ENCODE peak calls at places on chromosome 12, in eight cellular contexts. H is activated T-helper 1 cell treated with anti-CD3 and anti-CD28 coated beads, Interleukin-2, amount 50 U/mL, for 16 hours; L is SHP77; T is AG10803; I is AG20443; N is NCI-H146; F is GM19239; R is hypothalamus. G is an unnamed sample.

GRCh38 chr12:63915105-63915830 is 70.8 kb downstream of the SRGAP1 start:
- DNase-seq in N (peak; percentile 55), F (no peak), I (peak; percentile 65), R (no peak), L (no peak), H (no peak), T (peak; percentile 87), G (peak; percentile 89)

GRCh38 chr12:93657076-93657475 is 20.1 kb upstream of the CRADD start:
- DNase-seq in R (no peak), I (no peak), L (no peak), T (peak; percentile 54), H (no peak), N (no peak), F (no peak), G (no peak)

GRCh38 chr12:37546206-37546605 is 770.4 kb upstream of the ALG10B start:
- DNase-seq in T (no peak), N (no peak), I (no peak), F (no peak), R (no peak), H (no peak), L (no peak), G (no peak)

GRCh38 chr12:17097674-17098073 is 491.7 kb upstream of the LMO3 start:
- DNase-seq in I (peak; percentile 8), R (no peak), L (no peak), F (no peak), T (no peak), H (no peak), N (no peak), G (no peak)

GRCh38 chr12:115452751-115453281 is 768.8 kb upstream of the TBX3 start:
- DNase-seq in H (no peak), T (no peak), F (no peak), L (no peak), I (no peak), R (no peak), N (peak; percentile 17), G (no peak)

GRCh38 chr12:54008260-54008552 is 579 bp upstream of the HOXC8 start:
- DNase-seq in I (no peak), T (no peak), H (no peak), L (no peak), F (no peak), R (no peak), N (no peak), G (no peak)

GRCh38 chr12:68980476-68981212 is 47.7 kb upstream of the CPM start:
- DNase-seq in F (no peak), N (no peak), I (no peak), T (no peak), L (no peak), R (no peak), H (no peak), G (no peak)

GRCh38 chr12:88579941-88580871 is at the start of gene KITLG:
- DNase-seq in T (peak; percentile 85), R (no peak), F (peak; percentile 5), H (no peak), I (peak; percentile 94), N (peak; percentile 95), L (peak; percentile 86), G (peak; percentile 95)

GRCh38 chr12:5171701-5172100 is 128.0 kb downstream of the KCNA5 start:
- DNase-seq in F (no peak), N (peak; percentile 64), I (peak; percentile 76), R (no peak), L (no peak), H (no peak), T (peak; percentile 76), G (peak; percentile 63)

GRCh38 chr12:118055865-118056773 is 4.9 kb downstream of the WSB2 start:
- DNase-seq in T (no peak), H (no peak), N (peak; percentile 22), L (peak; percentile 49), I (no peak), R (no peak), F (no peak), G (no peak)

GRCh38 chr12:57864811-57865751 is 18.6 kb upstream of the CTDSP2 start:
- DNase-seq in N (peak; percentile 39), I (peak; percentile 96), T (peak; percentile 78), L (no peak), H (no peak), F (peak; percentile 33), R (no peak), G (peak; percentile 86)

GRCh38 chr12:39620664-39621658 is 1.4 kb upstream of the ABCD2 start:
- DNase-seq in H (no peak), F (no peak), L (no peak), T (no peak), N (no peak), R (no peak), I (no peak), G (peak; percentile 22)

GRCh38 chr12:46664771-46665287 is 161.0 kb downstream of the SLC38A4 start:
- DNase-seq in I (peak; percentile 82), T (peak; percentile 84), L (no peak), H (no peak), R (no peak), N (no peak), F (no peak), G (peak; percentile 72)

GRCh38 chr12:53190108-53190729 is 9.5 kb upstream of the CSAD start:
- DNase-seq in I (peak; percentile 89), N (peak; percentile 38), L (peak; percentile 45), F (no peak), H (no peak), T (peak; percentile 57), R (no peak), G (peak; percentile 78)

GRCh38 chr12:2693204-2693860 is 101.4 kb upstream of the FKBP4 start:
- DNase-seq in N (no peak), H (no peak), T (no peak), I (no peak), R (no peak), F (no peak), L (no peak), G (no peak)

GRCh38 chr12:110330544-110330943 is 49.5 kb downstream of the ATP2A2 start:
- DNase-seq in H (no peak), I (no peak), R (no peak), N (no peak), F (no peak), L (no peak), T (peak; percentile 74), G (no peak)

GRCh38 chr12:56151672-56152131 is 685 bp upstream of the MYL6B start:
- DNase-seq in T (no peak), N (peak; percentile 86), L (peak; percentile 84), F (peak; percentile 49), I (peak; percentile 24), R (no peak), H (peak; percentile 34), G (peak; percentile 83)

GRCh38 chr12:96014932-96015599 is 18.9 kb upstream of the HAL start:
- DNase-seq in L (no peak), H (no peak), T (peak; percentile 10), F (no peak), N (no peak), I (no peak), R (no peak), G (no peak)

GRCh38 chr12:62409068-62409467 is 57.6 kb upstream of the MON2 start:
- DNase-seq in T (peak; percentile 0), F (no peak), R (no peak), H (no peak), N (no peak), I (no peak), L (no peak), G (no peak)

GRCh38 chr12:48131517-48131916 is 12.4 kb downstream of the PFKM start:
- DNase-seq in T (no peak), L (no peak), H (no peak), F (no peak), I (no peak), R (no peak), N (no peak), G (no peak)

GRCh38 chr12:7162691-7163114 is 26.8 kb upstream of the PEX5 start:
- DNase-seq in R (no peak), L (peak; percentile 22), H (no peak), F (no peak), I (peak; percentile 47), T (no peak), N (peak; percentile 98), G (no peak)

GRCh38 chr12:122835693-122836026 is 403 bp downstream of the HIP1R start:
- DNase-seq in H (no peak), R (no peak), L (no peak), T (no peak), F (peak; percentile 78), N (peak; percentile 62), I (peak; percentile 63), G (peak; percentile 53)

GRCh38 chr12:32603858-32604257 is 75.2 kb upstream of the DNM1L start:
- DNase-seq in T (peak; percentile 68), I (peak; percentile 70), H (no peak), L (no peak), R (no peak), F (no peak), N (no peak), G (no peak)